ENCODE peak calls at places on chromosomes 13 and 19, in six cellular contexts. One of them, this sample, is unnamed.

GRCh38 chr13:52809310-52809769 is 39.1 kb downstream of the PCDH8 start:
- DNase-seq in CD8-positive, alpha-beta T cell: no peak
- DNase-seq in thoracic aorta: no peak
- DNase-seq in stomach: peak; percentile 28
- DNase-seq in adipocyte: peak; percentile 11
- DNase-seq in uterus: no peak
- DNase-seq in this sample: peak; percentile 53

GRCh38 chr13:94419304-94419943 is 60.1 kb downstream of the DCT start:
- DNase-seq in CD8-positive, alpha-beta T cell: no peak
- DNase-seq in thoracic aorta: no peak
- DNase-seq in stomach: no peak
- DNase-seq in adipocyte: no peak
- DNase-seq in uterus: no peak
- DNase-seq in this sample: peak; percentile 27

GRCh38 chr13:64640002-64640401 is 2590.1 kb downstream of the PCDH9 start:
- DNase-seq in CD8-positive, alpha-beta T cell: no peak
- DNase-seq in thoracic aorta: no peak
- DNase-seq in stomach: no peak
- DNase-seq in adipocyte: no peak
- DNase-seq in uterus: no peak
- DNase-seq in this sample: no peak

GRCh38 chr13:50873481-50873880 is 30.0 kb upstream of the DLEU7 start:
- DNase-seq in CD8-positive, alpha-beta T cell: no peak
- DNase-seq in thoracic aorta: no peak
- DNase-seq in stomach: no peak
- DNase-seq in adipocyte: peak; percentile 7
- DNase-seq in uterus: no peak
- DNase-seq in this sample: no peak

GRCh38 chr19:45800009-45800553 is 7.4 kb upstream of the DMWD start:
- DNase-seq in CD8-positive, alpha-beta T cell: no peak
- DNase-seq in thoracic aorta: no peak
- DNase-seq in stomach: no peak
- DNase-seq in adipocyte: peak; percentile 42
- DNase-seq in uterus: no peak
- DNase-seq in this sample: peak; percentile 56

GRCh38 chr13:112781881-112782361 is 92.1 kb downstream of the ATP11A start:
- DNase-seq in CD8-positive, alpha-beta T cell: no peak
- DNase-seq in thoracic aorta: no peak
- DNase-seq in stomach: peak; percentile 25
- DNase-seq in adipocyte: no peak
- DNase-seq in uterus: no peak
- DNase-seq in this sample: peak; percentile 64

GRCh38 chr13:43487459-43487858 is 299.3 kb downstream of the ENOX1 start:
- DNase-seq in CD8-positive, alpha-beta T cell: no peak
- DNase-seq in thoracic aorta: no peak
- DNase-seq in stomach: no peak
- DNase-seq in adipocyte: peak; percentile 1
- DNase-seq in uterus: no peak
- DNase-seq in this sample: no peak

GRCh38 chr19:33396701-33397535 is 23.4 kb downstream of the CEBPG start:
- DNase-seq in CD8-positive, alpha-beta T cell: no peak
- DNase-seq in thoracic aorta: no peak
- DNase-seq in stomach: no peak
- DNase-seq in adipocyte: no peak
- DNase-seq in uterus: peak; percentile 14
- DNase-seq in this sample: no peak

GRCh38 chr13:40344270-40345148 is 321.9 kb downstream of the FOXO1 start:
- DNase-seq in CD8-positive, alpha-beta T cell: no peak
- DNase-seq in thoracic aorta: no peak
- DNase-seq in stomach: no peak
- DNase-seq in adipocyte: no peak
- DNase-seq in uterus: no peak
- DNase-seq in this sample: no peak

GRCh38 chr13:32961724-32962123 is 54.5 kb upstream of the KL start:
- DNase-seq in CD8-positive, alpha-beta T cell: no peak
- DNase-seq in thoracic aorta: no peak
- DNase-seq in stomach: no peak
- DNase-seq in adipocyte: no peak
- DNase-seq in uterus: no peak
- DNase-seq in this sample: no peak

GRCh38 chr19:36142496-36142895 is 2.6 kb downstream of the CAPNS1 start:
- DNase-seq in CD8-positive, alpha-beta T cell: no peak
- DNase-seq in thoracic aorta: no peak
- DNase-seq in stomach: no peak
- DNase-seq in adipocyte: no peak
- DNase-seq in uterus: no peak
- DNase-seq in this sample: no peak

GRCh38 chr13:38590796-38591507 is 95.9 kb upstream of the FREM2 start:
- DNase-seq in CD8-positive, alpha-beta T cell: no peak
- DNase-seq in thoracic aorta: no peak
- DNase-seq in stomach: peak; percentile 56
- DNase-seq in adipocyte: no peak
- DNase-seq in uterus: no peak
- DNase-seq in this sample: no peak

GRCh38 chr13:75636339-75637095 is 387 bp downstream of the LMO7 start:
- DNase-seq in CD8-positive, alpha-beta T cell: no peak
- DNase-seq in thoracic aorta: no peak
- DNase-seq in stomach: no peak
- DNase-seq in adipocyte: peak; percentile 71
- DNase-seq in uterus: peak; percentile 50
- DNase-seq in this sample: peak; percentile 78

GRCh38 chr13:31803327-31803726 is 64.0 kb downstream of the RXFP2 start:
- DNase-seq in CD8-positive, alpha-beta T cell: no peak
- DNase-seq in thoracic aorta: no peak
- DNase-seq in stomach: no peak
- DNase-seq in adipocyte: no peak
- DNase-seq in uterus: no peak
- DNase-seq in this sample: no peak

GRCh38 chr13:106418556-106418955 is 116.9 kb downstream of the EFNB2 start:
- DNase-seq in CD8-positive, alpha-beta T cell: no peak
- DNase-seq in thoracic aorta: no peak
- DNase-seq in stomach: no peak
- DNase-seq in adipocyte: peak; percentile 91
- DNase-seq in uterus: no peak
- DNase-seq in this sample: peak; percentile 60

GRCh38 chr19:29967623-29968022 is 25.6 kb downstream of the URI1 start:
- DNase-seq in CD8-positive, alpha-beta T cell: no peak
- DNase-seq in thoracic aorta: no peak
- DNase-seq in stomach: no peak
- DNase-seq in adipocyte: peak; percentile 29
- DNase-seq in uterus: no peak
- DNase-seq in this sample: peak; percentile 39

GRCh38 chr13:44132710-44133109 is 240.9 kb upstream of the SERP2 start:
- DNase-seq in CD8-positive, alpha-beta T cell: no peak
- DNase-seq in thoracic aorta: peak; percentile 59
- DNase-seq in stomach: peak; percentile 64
- DNase-seq in adipocyte: peak; percentile 32
- DNase-seq in uterus: no peak
- DNase-seq in this sample: peak; percentile 87

GRCh38 chr13:51848674-51849073 is 3.7 kb upstream of the TMEM272 start:
- DNase-seq in CD8-positive, alpha-beta T cell: no peak
- DNase-seq in thoracic aorta: no peak
- DNase-seq in stomach: no peak
- DNase-seq in adipocyte: peak; percentile 53
- DNase-seq in uterus: no peak
- DNase-seq in this sample: no peak

GRCh38 chr13:99208185-99208584 is 7.5 kb downstream of the UBAC2 start:
- DNase-seq in CD8-positive, alpha-beta T cell: no peak
- DNase-seq in thoracic aorta: no peak
- DNase-seq in stomach: no peak
- DNase-seq in adipocyte: no peak
- DNase-seq in uterus: no peak
- DNase-seq in this sample: no peak

GRCh38 chr13:99214691-99215090 is 14.0 kb downstream of the UBAC2 start:
- DNase-seq in CD8-positive, alpha-beta T cell: no peak
- DNase-seq in thoracic aorta: no peak
- DNase-seq in stomach: no peak
- DNase-seq in adipocyte: no peak
- DNase-seq in uterus: no peak
- DNase-seq in this sample: no peak

GRCh38 chr13:99214232-99214631 is 13.6 kb downstream of the UBAC2 start:
- DNase-seq in CD8-positive, alpha-beta T cell: no peak
- DNase-seq in thoracic aorta: no peak
- DNase-seq in stomach: no peak
- DNase-seq in adipocyte: no peak
- DNase-seq in uterus: no peak
- DNase-seq in this sample: no peak

GRCh38 chr13:99208845-99209527 is 8.3 kb downstream of the UBAC2 start:
- DNase-seq in CD8-positive, alpha-beta T cell: no peak
- DNase-seq in thoracic aorta: no peak
- DNase-seq in stomach: no peak
- DNase-seq in adipocyte: no peak
- DNase-seq in uterus: no peak
- DNase-seq in this sample: no peak

DNA sequence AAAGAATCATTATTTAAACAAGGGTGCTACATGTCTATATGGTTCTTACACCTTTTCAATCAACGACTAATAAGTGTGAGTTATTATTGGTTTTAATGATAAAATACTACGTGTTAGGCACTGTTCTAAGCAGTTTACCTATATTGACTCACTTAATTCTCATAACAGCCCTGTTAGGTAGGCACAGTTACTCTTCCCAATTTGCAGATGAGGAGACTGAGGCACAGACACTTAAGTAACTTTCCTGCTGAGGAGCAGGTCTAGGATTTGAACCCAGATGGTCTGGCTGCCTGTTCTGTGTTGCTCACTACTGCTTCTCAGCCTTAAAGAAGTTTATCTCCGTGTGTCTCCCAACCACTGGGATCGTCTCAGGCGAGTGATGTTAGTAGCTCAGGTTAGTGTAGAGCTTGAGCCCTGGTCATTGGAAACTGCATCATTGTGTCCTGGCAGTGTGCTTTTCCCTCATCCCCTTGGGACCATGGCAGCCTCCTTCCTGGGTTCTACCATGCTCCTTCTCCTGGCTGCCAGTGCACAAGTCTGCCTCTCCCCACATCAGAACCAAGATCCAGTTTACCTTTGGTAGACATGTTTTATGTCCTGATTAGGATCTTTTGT is 10.9 kb downstream of the UBAC2 start:
- DNase-seq in CD8-positive, alpha-beta T cell: no peak
- DNase-seq in thoracic aorta: no peak
- DNase-seq in stomach: no peak
- DNase-seq in adipocyte: no peak
- DNase-seq in uterus: no peak
- DNase-seq in this sample: no peak
- H3K4me3 ChIP-seq in CD8-positive, alpha-beta T cell: no peak overlapping the region
- H3K4me3 ChIP-seq in thoracic aorta: no peak overlapping the region
- H3K4me3 ChIP-seq in stomach: no peak overlapping the region
- H3K4me3 ChIP-seq in adipocyte: no peak overlapping the region
- H3K4me3 ChIP-seq in uterus: no peak overlapping the region
- H3K4me3 ChIP-seq in this sample: no peak overlapping the region

GRCh38 chr13:21674271-21675009 is 3.6 kb downstream of the FGF9 start:
- DNase-seq in CD8-positive, alpha-beta T cell: no peak
- DNase-seq in thoracic aorta: no peak
- DNase-seq in stomach: no peak
- DNase-seq in adipocyte: peak; percentile 52
- DNase-seq in uterus: no peak
- DNase-seq in this sample: peak; percentile 71

GRCh38 chr13:21672811-21673591 is 2.1 kb downstream of the FGF9 start:
- DNase-seq in CD8-positive, alpha-beta T cell: no peak
- DNase-seq in thoracic aorta: no peak
- DNase-seq in stomach: no peak
- DNase-seq in adipocyte: peak; percentile 23
- DNase-seq in uterus: no peak
- DNase-seq in this sample: no peak

GRCh38 chr13:21675095-21676007 is 4.5 kb downstream of the FGF9 start:
- DNase-seq in CD8-positive, alpha-beta T cell: no peak
- DNase-seq in thoracic aorta: no peak
- DNase-seq in stomach: peak; percentile 40
- DNase-seq in adipocyte: no peak
- DNase-seq in uterus: no peak
- DNase-seq in this sample: peak; percentile 57

GRCh38 chr13:21671793-21672680 is 1.2 kb downstream of the FGF9 start:
- DNase-seq in CD8-positive, alpha-beta T cell: no peak
- DNase-seq in thoracic aorta: no peak
- DNase-seq in stomach: no peak
- DNase-seq in adipocyte: no peak
- DNase-seq in uterus: no peak
- DNase-seq in this sample: no peak

GRCh38 chr13:21673592-21674270 is 2.9 kb downstream of the FGF9 start:
- DNase-seq in CD8-positive, alpha-beta T cell: no peak
- DNase-seq in thoracic aorta: no peak
- DNase-seq in stomach: peak; percentile 58
- DNase-seq in adipocyte: peak; percentile 62
- DNase-seq in uterus: no peak
- DNase-seq in this sample: peak; percentile 53
- H3K27me3 ChIP-seq in CD8-positive, alpha-beta T cell: no peaks in the 10 kb centered on the region
- H3K27me3 ChIP-seq in thoracic aorta: peaks cover 14% of the 10 kb centered on the region
- H3K27me3 ChIP-seq in stomach: peaks cover 92% of the 10 kb centered on the region
- H3K27me3 ChIP-seq in adipocyte: peaks cover 71% of the 10 kb centered on the region
- H3K27me3 ChIP-seq in uterus: no peaks in the 10 kb centered on the region
- H3K27me3 ChIP-seq in this sample: peaks cover 7% of the 10 kb centered on the region

GRCh38 chr19:15468675-15469512 is 4.5 kb upstream of the RASAL3 start:
- DNase-seq in CD8-positive, alpha-beta T cell: no peak
- DNase-seq in thoracic aorta: no peak
- DNase-seq in stomach: no peak
- DNase-seq in adipocyte: no peak
- DNase-seq in uterus: no peak
- DNase-seq in this sample: no peak
- H3K4me3 ChIP-seq in CD8-positive, alpha-beta T cell: no peak overlapping the region
- H3K4me3 ChIP-seq in thoracic aorta: peak overlapping the region; percentile 63
- H3K4me3 ChIP-seq in stomach: no peak overlapping the region
- H3K4me3 ChIP-seq in adipocyte: peak overlapping the region; percentile 76
- H3K4me3 ChIP-seq in uterus: no peak overlapping the region
- H3K4me3 ChIP-seq in this sample: no peak overlapping the region

GRCh38 chr19:41923045-41923788 is 5.0 kb downstream of the ERFL start:
- DNase-seq in CD8-positive, alpha-beta T cell: no peak
- DNase-seq in thoracic aorta: no peak
- DNase-seq in stomach: no peak
- DNase-seq in adipocyte: no peak
- DNase-seq in uterus: no peak
- DNase-seq in this sample: no peak

GRCh38 chr19:41922220-41922576 is 6.1 kb downstream of the ERFL start:
- DNase-seq in CD8-positive, alpha-beta T cell: no peak
- DNase-seq in thoracic aorta: no peak
- DNase-seq in stomach: no peak
- DNase-seq in adipocyte: no peak
- DNase-seq in uterus: no peak
- DNase-seq in this sample: no peak

GRCh38 chr19:41920878-41921277 is 7.4 kb downstream of the ERFL start:
- DNase-seq in CD8-positive, alpha-beta T cell: no peak
- DNase-seq in thoracic aorta: no peak
- DNase-seq in stomach: no peak
- DNase-seq in adipocyte: no peak
- DNase-seq in uterus: no peak
- DNase-seq in this sample: no peak

GRCh38 chr19:41921280-41922219 is 6.7 kb downstream of the ERFL start:
- DNase-seq in CD8-positive, alpha-beta T cell: no peak
- DNase-seq in thoracic aorta: no peak
- DNase-seq in stomach: no peak
- DNase-seq in adipocyte: no peak
- DNase-seq in uterus: no peak
- DNase-seq in this sample: no peak

DNA sequence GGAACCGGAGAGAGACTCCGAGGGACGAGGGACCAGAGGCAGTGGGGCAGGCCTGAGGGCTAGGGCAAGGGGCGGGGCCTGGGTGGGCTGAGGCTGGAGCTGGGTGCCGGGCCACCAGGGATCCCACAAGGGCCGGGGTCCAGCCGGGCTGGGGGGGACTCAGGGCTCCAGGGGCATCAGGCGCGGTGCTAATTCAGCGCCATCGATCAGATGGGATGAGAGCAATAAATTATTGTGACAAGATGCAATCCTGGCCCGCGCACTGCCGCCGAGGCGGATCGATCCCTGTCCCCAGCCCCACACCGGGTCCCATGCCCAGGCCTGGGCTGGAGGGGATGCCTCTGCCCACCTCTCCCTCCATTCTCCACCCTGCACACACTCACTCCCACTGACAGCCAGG is 5.7 kb downstream of the ERFL start:
- DNase-seq in CD8-positive, alpha-beta T cell: no peak
- DNase-seq in thoracic aorta: no peak
- DNase-seq in stomach: no peak
- DNase-seq in adipocyte: no peak
- DNase-seq in uterus: no peak
- DNase-seq in this sample: no peak
- H3K27me3 ChIP-seq in CD8-positive, alpha-beta T cell: no peaks in the 10 kb centered on the region
- H3K27me3 ChIP-seq in thoracic aorta: peaks cover 12% of the 10 kb centered on the region
- H3K27me3 ChIP-seq in stomach: peaks cover 99% of the 10 kb centered on the region
- H3K27me3 ChIP-seq in adipocyte: peaks cover 67% of the 10 kb centered on the region
- H3K27me3 ChIP-seq in uterus: peaks cover 9% of the 10 kb centered on the region
- H3K27me3 ChIP-seq in this sample: peaks cover 41% of the 10 kb centered on the region

This sample was measured in MG63.